ENCODE peak calls at places on chromosomes 7 and 10, in eight cellular contexts. One of them, this sample, is unnamed.

GRCh38 chr7:99235925-99236324 is 28.0 kb upstream of the KPNA7 start:
- DNase-seq in fibroblast of the aortic adventitia: no peak
- DNase-seq in thoracic aorta: no peak
- DNase-seq in cardiac muscle cell: no peak
- DNase-seq in esophagus muscularis mucosa: no peak
- DNase-seq in foreskin fibroblast: no peak
- DNase-seq in spleen: no peak
- DNase-seq in CD8-positive, alpha-beta T cell: no peak
- DNase-seq in this sample: no peak

GRCh38 chr10:3811331-3811870 is 26.4 kb upstream of the KLF6 start:
- DNase-seq in CD8-positive, alpha-beta T cell: no peak
- DNase-seq in cardiac muscle cell: no peak
- DNase-seq in foreskin fibroblast: peak; percentile 62
- DNase-seq in fibroblast of the aortic adventitia: peak; percentile 71
- DNase-seq in spleen: no peak
- DNase-seq in thoracic aorta: no peak
- DNase-seq in esophagus muscularis mucosa: peak; percentile 91
- DNase-seq in this sample: peak; percentile 76

GRCh38 chr7:404782-405488 is 114.7 kb downstream of the PDGFA start:
- DNase-seq in esophagus muscularis mucosa: no peak
- DNase-seq in foreskin fibroblast: no peak
- DNase-seq in CD8-positive, alpha-beta T cell: no peak
- DNase-seq in fibroblast of the aortic adventitia: no peak
- DNase-seq in cardiac muscle cell: no peak
- DNase-seq in thoracic aorta: no peak
- DNase-seq in spleen: no peak
- DNase-seq in this sample: no peak

GRCh38 chr7:21028186-21028989 is 241.7 kb upstream of the SP8 start:
- DNase-seq in thoracic aorta: no peak
- DNase-seq in foreskin fibroblast: no peak
- DNase-seq in esophagus muscularis mucosa: no peak
- DNase-seq in spleen: no peak
- DNase-seq in fibroblast of the aortic adventitia: no peak
- DNase-seq in CD8-positive, alpha-beta T cell: no peak
- DNase-seq in cardiac muscle cell: no peak
- DNase-seq in this sample: peak; percentile 37

GRCh38 chr7:143408686-143409551 is at the start of gene EPHA1:
- DNase-seq in spleen: no peak
- DNase-seq in esophagus muscularis mucosa: no peak
- DNase-seq in thoracic aorta: no peak
- DNase-seq in CD8-positive, alpha-beta T cell: peak; percentile 52
- DNase-seq in foreskin fibroblast: peak; percentile 35
- DNase-seq in cardiac muscle cell: no peak
- DNase-seq in fibroblast of the aortic adventitia: no peak
- DNase-seq in this sample: peak; percentile 16

GRCh38 chr7:151552352-151553028 is 32.8 kb upstream of the RHEB start:
- DNase-seq in foreskin fibroblast: no peak
- DNase-seq in thoracic aorta: no peak
- DNase-seq in spleen: no peak
- DNase-seq in fibroblast of the aortic adventitia: no peak
- DNase-seq in cardiac muscle cell: no peak
- DNase-seq in esophagus muscularis mucosa: peak; percentile 91
- DNase-seq in CD8-positive, alpha-beta T cell: no peak
- DNase-seq in this sample: no peak

GRCh38 chr7:115034515-115034914 is 112.6 kb downstream of the MDFIC start:
- DNase-seq in CD8-positive, alpha-beta T cell: no peak
- DNase-seq in esophagus muscularis mucosa: no peak
- DNase-seq in cardiac muscle cell: no peak
- DNase-seq in spleen: no peak
- DNase-seq in foreskin fibroblast: no peak
- DNase-seq in fibroblast of the aortic adventitia: no peak
- DNase-seq in thoracic aorta: no peak
- DNase-seq in this sample: no peak

GRCh38 chr7:2802504-2803341 is 41.4 kb downstream of the GNA12 start:
- DNase-seq in foreskin fibroblast: peak; percentile 39
- DNase-seq in spleen: peak; percentile 23
- DNase-seq in fibroblast of the aortic adventitia: peak; percentile 40
- DNase-seq in CD8-positive, alpha-beta T cell: no peak
- DNase-seq in thoracic aorta: no peak
- DNase-seq in cardiac muscle cell: no peak
- DNase-seq in esophagus muscularis mucosa: no peak
- DNase-seq in this sample: peak; percentile 76

GRCh38 chr7:27933691-27934565 is 194.0 kb downstream of the TAX1BP1 start:
- DNase-seq in cardiac muscle cell: no peak
- DNase-seq in fibroblast of the aortic adventitia: peak; percentile 54
- DNase-seq in thoracic aorta: no peak
- DNase-seq in esophagus muscularis mucosa: no peak
- DNase-seq in foreskin fibroblast: peak; percentile 86
- DNase-seq in spleen: no peak
- DNase-seq in CD8-positive, alpha-beta T cell: no peak
- DNase-seq in this sample: no peak
- TF ChIP-seq CTCF in cardiac muscle cell: peak; percentile 39
- TF ChIP-seq CTCF in fibroblast of the aortic adventitia: peak; percentile 32
- TF ChIP-seq CTCF in thoracic aorta: no peak
- TF ChIP-seq CTCF in esophagus muscularis mucosa: no peak
- TF ChIP-seq CTCF in foreskin fibroblast: peak; percentile 13
- TF ChIP-seq CTCF in spleen: no peak
- TF ChIP-seq CTCF in CD8-positive, alpha-beta T cell: peak; percentile 51
- TF ChIP-seq CTCF in this sample: peak; percentile 18

DNA sequence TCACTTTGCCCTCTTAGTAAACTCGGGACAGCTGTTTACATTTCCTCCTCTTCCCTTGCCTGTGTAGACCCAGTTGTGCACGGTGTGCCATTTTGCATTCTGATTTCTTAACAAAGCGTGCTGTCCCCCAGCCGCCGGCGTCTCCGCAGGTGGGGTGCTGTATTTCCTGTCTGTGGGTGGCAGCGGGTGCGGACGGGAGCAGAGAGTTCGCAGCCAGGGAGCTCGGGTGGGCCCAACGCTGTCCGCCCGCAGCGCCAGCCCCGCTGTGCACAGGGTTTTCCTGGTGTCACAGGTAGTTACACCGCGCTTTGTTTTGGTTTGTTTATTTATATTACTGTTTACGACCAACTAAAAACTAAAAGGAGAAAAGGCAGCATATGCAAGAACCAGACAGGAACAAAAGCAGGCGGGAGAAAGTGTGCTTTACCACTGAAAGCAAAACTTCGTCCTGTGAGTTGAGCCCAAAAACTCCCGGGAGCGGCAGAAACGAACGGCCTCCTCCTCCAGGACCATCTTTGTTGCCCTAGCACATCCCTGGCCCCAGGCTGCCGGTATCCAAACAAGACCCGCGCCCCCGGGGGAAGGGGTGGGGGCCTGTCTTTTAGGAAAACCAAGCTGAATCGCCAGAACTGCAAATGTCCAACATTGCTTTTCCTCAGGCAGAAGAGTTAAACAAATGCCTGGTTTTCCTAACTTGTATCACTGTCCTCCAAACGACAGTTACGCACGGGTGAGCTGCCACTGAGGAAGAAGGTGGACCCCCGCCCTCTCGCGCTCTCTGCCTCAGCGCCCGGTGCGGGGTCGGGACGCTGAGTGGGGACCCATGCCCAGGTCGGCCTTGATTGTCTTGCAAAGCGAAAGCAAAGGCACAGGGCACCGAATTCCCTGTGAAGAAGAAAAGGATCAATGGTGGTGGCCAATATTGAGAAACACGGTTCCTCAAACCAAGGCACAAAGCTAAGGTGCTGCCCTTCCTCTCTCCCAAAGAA is 45.9 kb upstream of the DRGX start:
- DNase-seq in spleen: no peak
- DNase-seq in cardiac muscle cell: no peak
- DNase-seq in esophagus muscularis mucosa: no peak
- DNase-seq in fibroblast of the aortic adventitia: no peak
- DNase-seq in CD8-positive, alpha-beta T cell: peak; percentile 12
- DNase-seq in foreskin fibroblast: no peak
- DNase-seq in thoracic aorta: no peak
- DNase-seq in this sample: no peak
- H3K4me3 ChIP-seq in spleen: no peak overlapping the region
- H3K4me3 ChIP-seq in cardiac muscle cell: no peak overlapping the region
- H3K4me3 ChIP-seq in esophagus muscularis mucosa: no peak overlapping the region
- H3K4me3 ChIP-seq in fibroblast of the aortic adventitia: peak overlapping the region; percentile 13
- H3K4me3 ChIP-seq in CD8-positive, alpha-beta T cell: peak overlapping the region; percentile 11
- H3K4me3 ChIP-seq in foreskin fibroblast: no peak overlapping the region
- H3K4me3 ChIP-seq in thoracic aorta: no peak overlapping the region
- H3K4me3 ChIP-seq in this sample: peak overlapping the region; percentile 9

GRCh38 chr7:16130127-16131110 is 290.9 kb downstream of the CRPPA start:
- DNase-seq in spleen: no peak
- DNase-seq in CD8-positive, alpha-beta T cell: no peak
- DNase-seq in fibroblast of the aortic adventitia: peak; percentile 60
- DNase-seq in cardiac muscle cell: no peak
- DNase-seq in thoracic aorta: no peak
- DNase-seq in foreskin fibroblast: peak; percentile 88
- DNase-seq in esophagus muscularis mucosa: no peak
- DNase-seq in this sample: peak; percentile 37

DNA sequence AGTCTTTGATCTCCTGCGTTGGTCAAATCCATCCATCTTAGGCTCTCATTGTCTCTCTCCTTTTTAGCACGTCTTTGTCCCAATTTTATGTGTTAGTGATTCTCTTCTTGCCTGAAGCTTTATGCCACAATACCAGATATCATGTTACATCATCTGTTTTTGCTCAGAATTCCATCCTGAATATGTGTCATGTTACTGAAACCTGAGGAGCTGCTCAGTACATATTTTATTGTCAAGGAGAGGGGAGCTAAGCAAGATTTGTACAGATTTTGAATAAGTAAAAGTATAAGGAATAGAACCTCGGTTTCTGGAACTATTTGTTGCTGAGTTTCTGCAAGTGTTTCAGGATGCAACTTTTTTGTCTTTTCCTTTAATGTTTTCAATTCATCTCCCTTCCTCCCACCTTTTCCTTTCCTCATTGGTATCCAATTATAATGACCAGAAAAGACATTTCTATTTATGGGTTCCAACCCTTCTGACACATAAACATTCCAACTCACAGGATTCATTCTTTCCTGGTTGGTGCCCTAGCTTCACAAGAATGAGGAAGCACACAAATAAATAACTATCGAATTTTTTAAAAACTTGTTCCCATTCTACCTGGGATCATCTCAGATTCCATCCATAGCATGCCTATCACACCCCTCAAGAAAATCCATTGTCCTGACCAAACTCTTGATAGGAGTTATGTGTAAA is 291.8 kb downstream of the CRPPA start:
- DNase-seq in foreskin fibroblast: peak; percentile 87
- DNase-seq in spleen: no peak
- DNase-seq in esophagus muscularis mucosa: no peak
- DNase-seq in cardiac muscle cell: no peak
- DNase-seq in CD8-positive, alpha-beta T cell: no peak
- DNase-seq in thoracic aorta: no peak
- DNase-seq in fibroblast of the aortic adventitia: peak; percentile 77
- DNase-seq in this sample: peak; percentile 86
- TF ChIP-seq CTCF in foreskin fibroblast: no peak
- TF ChIP-seq CTCF in spleen: no peak
- TF ChIP-seq CTCF in esophagus muscularis mucosa: no peak
- TF ChIP-seq CTCF in cardiac muscle cell: no peak
- TF ChIP-seq CTCF in CD8-positive, alpha-beta T cell: no peak
- TF ChIP-seq CTCF in thoracic aorta: no peak
- TF ChIP-seq CTCF in fibroblast of the aortic adventitia: no peak
- TF ChIP-seq CTCF in this sample: no peak

GRCh38 chr7:16801579-16801978 is 3.2 kb downstream of the AGR2 start:
- DNase-seq in CD8-positive, alpha-beta T cell: no peak
- DNase-seq in spleen: no peak
- DNase-seq in fibroblast of the aortic adventitia: no peak
- DNase-seq in cardiac muscle cell: no peak
- DNase-seq in foreskin fibroblast: no peak
- DNase-seq in thoracic aorta: no peak
- DNase-seq in esophagus muscularis mucosa: no peak
- DNase-seq in this sample: no peak
- H3K4me3 ChIP-seq in CD8-positive, alpha-beta T cell: no peak overlapping the region
- H3K4me3 ChIP-seq in spleen: no peak overlapping the region
- H3K4me3 ChIP-seq in fibroblast of the aortic adventitia: no peak overlapping the region
- H3K4me3 ChIP-seq in cardiac muscle cell: no peak overlapping the region
- H3K4me3 ChIP-seq in foreskin fibroblast: no peak overlapping the region
- H3K4me3 ChIP-seq in thoracic aorta: no peak overlapping the region
- H3K4me3 ChIP-seq in esophagus muscularis mucosa: no peak overlapping the region
- H3K4me3 ChIP-seq in this sample: no peak overlapping the region

DNA sequence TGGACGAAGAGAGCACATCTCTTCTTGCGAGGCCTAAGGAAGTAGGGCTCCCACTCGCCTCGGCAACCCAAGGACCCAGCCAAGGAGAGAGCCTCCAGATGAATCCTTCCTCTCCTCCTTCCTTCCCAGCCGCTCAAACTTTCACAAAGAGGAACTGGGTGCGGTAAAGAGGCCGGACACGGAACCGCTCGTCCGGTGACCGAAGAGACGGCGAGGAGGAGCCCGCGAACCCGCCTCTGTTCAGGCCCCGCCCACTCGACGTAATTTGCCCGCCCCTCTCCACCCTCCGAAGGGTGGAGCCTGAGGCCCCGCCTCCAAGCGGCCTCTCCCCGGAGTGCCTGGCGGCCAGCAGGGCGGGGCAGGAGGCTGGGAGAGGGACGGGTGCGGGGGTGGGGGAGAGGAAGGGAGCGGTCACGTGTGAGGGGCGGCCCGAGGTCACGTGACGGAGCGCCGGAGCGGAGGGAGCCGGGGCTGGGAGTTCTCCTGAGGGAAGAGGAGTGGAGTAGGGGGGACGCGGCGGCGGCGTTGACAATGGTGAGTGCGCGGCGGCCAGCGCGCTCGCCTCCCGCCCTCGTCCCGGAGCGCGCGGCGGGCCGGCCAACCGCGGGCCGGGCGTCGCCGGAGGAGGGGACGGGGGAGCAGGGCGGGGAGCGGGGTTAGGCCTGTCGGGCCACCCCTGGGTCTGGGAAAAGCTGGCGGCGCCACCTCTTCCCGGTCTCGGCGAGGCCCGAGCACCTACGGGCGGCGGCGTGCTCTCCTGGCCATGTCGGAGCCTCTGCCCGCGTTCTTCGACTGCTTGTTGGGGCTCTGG is at the start of gene VPS26A:
- DNase-seq in spleen: peak; percentile 100
- DNase-seq in fibroblast of the aortic adventitia: peak; percentile 96
- DNase-seq in esophagus muscularis mucosa: peak; percentile 99
- DNase-seq in cardiac muscle cell: peak; percentile 99
- DNase-seq in thoracic aorta: peak; percentile 95
- DNase-seq in CD8-positive, alpha-beta T cell: peak; percentile 98
- DNase-seq in foreskin fibroblast: peak; percentile 99
- DNase-seq in this sample: peak; percentile 99
- TF ChIP-seq CTCF in spleen: no peak
- TF ChIP-seq CTCF in fibroblast of the aortic adventitia: peak; percentile 37
- TF ChIP-seq CTCF in esophagus muscularis mucosa: peak; percentile 24
- TF ChIP-seq CTCF in cardiac muscle cell: no peak
- TF ChIP-seq CTCF in thoracic aorta: no peak
- TF ChIP-seq CTCF in CD8-positive, alpha-beta T cell: peak; percentile 54
- TF ChIP-seq CTCF in foreskin fibroblast: peak; percentile 39
- TF ChIP-seq CTCF in this sample: no peak

This sample was measured in cardiac fibroblast.